ENCODE peak calls at places on chromosome 22, in seven cellular contexts. Y, B, S, N, X, A and M are unnamed samples. For H3K36me3, the result is how much of the 10 kb centered on the place peaks cover.

GRCh38 chr22:47865626-47866025 is 1103.2 kb downstream of the TBC1D22A start:
- DNase-seq in Y (no peak), X (no peak), A (no peak), B (no peak), N (no peak), S (no peak), M (no peak)

GRCh38 chr22:35651085-35651484 is 2.8 kb downstream of the APOL6 start:
- DNase-seq in A (no peak), X (no peak), Y (no peak), S (no peak), N (no peak), B (no peak), M (no peak)

GRCh38 chr22:46373166-46373565 is 37.7 kb downstream of the TRMU start:
- DNase-seq in Y (no peak), B (no peak), A (no peak), N (peak), S (no peak), X (no peak), M (no peak)

GRCh38 chr22:46582281-46582811 is 37.8 kb upstream of the GRAMD4 start:
- DNase-seq in N (peak), X (no peak), Y (no peak), B (no peak), A (peak), S (no peak), M (peak)

GRCh38 chr22:17201285-17201945 is 17.8 kb downstream of the ADA2 start:
- DNase-seq in S (no peak), Y (no peak), A (no peak), B (peak), N (peak), X (no peak), M (no peak)

GRCh38 chr22:43436536-43437267 is 24.9 kb downstream of the MPPED1 start:
- DNase-seq in N (no peak), B (no peak), Y (peak), S (no peak), A (no peak), X (no peak), M (no peak)

GRCh38 chr22:30833328-30833727 is 135.2 kb downstream of the MORC2 start:
- DNase-seq in X (no peak), N (no peak), A (no peak), B (no peak), Y (no peak), S (no peak), M (no peak)

GRCh38 chr22:48488149-48488551 is 1339.5 kb downstream of the BRD1 start:
- DNase-seq in Y (no peak), S (no peak), X (no peak), B (no peak), N (no peak), A (no peak), M (peak)

GRCh38 chr22:50599816-50600454 is 658 bp upstream of the MAPK8IP2 start:
- DNase-seq in A (peak), N (peak), Y (peak), B (no peak), X (no peak), S (no peak), M (no peak)

GRCh38 chr22:35587447-35587870 is 29.7 kb downstream of the MB start:
- DNase-seq in Y (no peak), S (peak), A (no peak), X (peak), B (no peak), N (peak), M (no peak)

GRCh38 chr22:43173566-43173965 is 13.4 kb downstream of the TTLL12 start:
- DNase-seq in Y (no peak), N (no peak), X (no peak), B (no peak), A (no peak), S (no peak), M (no peak)

GRCh38 chr22:48640890-48641771 is 1186.5 kb downstream of the BRD1 start:
- DNase-seq in S (no peak), X (no peak), B (no peak), A (no peak), Y (peak), N (no peak), M (no peak)

GRCh38 chr22:27456696-27457503 is 344.7 kb downstream of the MN1 start:
- DNase-seq in A (no peak), Y (no peak), B (peak), X (no peak), S (no peak), N (no peak), M (no peak)

GRCh38 chr22:27110985-27111451 is 453.6 kb downstream of the MIAT start:
- DNase-seq in Y (no peak), N (peak), A (no peak), X (no peak), S (no peak), B (peak), M (no peak)

DNA sequence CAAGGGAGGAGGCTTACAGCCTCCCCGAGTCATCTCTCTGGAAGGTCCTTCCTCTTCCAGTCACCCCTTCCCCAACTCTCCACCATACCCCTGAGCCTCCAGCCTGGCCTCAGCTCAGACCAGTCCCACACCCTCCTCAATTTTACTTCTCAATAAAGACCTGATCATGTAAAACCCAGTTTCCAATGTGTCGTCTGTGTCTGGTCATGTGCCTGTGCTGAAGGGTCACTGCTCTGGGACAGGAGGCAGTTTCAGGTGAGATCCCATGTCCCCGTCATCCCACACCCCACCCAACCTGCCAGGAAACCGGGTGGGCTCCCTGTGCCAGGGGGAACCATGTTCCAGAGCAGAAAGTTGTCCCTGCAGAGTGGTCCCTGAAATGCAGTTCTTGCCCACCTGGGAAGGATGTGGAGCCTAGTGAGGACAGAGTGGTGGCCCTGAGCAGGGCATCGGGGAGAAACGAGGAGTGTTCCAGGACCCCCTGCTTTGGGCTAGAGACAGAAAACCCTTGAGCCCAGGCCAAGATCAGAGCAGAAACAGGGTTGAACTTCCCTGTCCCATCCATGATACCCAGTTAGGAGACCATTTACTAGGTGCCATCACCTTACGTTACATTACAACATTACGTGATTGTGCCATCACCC is 19.4 kb downstream of the IGLL5 start:
- DNase-seq in Y (no peak), N (no peak), X (no peak), A (no peak), S (no peak), B (no peak), M (no peak)
- TF ChIP-seq POLR2A in Y (no peak), N (no peak), X (no peak), A (no peak), S (no peak), B (no peak), M (no peak)

GRCh38 chr22:29797351-29797750 is 30.2 kb downstream of the UQCR10 start:
- DNase-seq in N (no peak), S (no peak), A (no peak), X (no peak), B (no peak), Y (no peak), M (no peak)
- H3K36me3 ChIP-seq in N (under half), S (under half), A (half or more), X (under half), B (under half), Y (under half), M (under half)

DNA sequence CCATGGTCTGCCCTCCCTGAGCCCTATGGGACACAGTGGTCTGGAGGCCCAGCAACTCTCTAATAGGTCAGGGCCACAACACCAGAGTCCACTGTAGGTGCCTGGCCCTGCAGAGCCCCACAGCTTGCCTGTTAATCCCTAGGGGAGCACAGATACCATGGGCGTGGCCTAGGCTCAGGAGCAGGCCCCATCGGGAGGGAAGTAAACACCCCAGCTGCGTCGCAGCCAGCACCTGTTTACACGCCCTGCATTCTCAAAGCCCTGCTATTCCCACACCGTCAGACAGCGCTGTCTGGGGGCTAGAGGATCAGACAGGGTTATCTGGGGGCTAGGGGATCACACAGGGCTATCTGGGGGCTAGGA is 2.5 kb downstream of the KCTD17 start:
- DNase-seq in N (no peak), B (no peak), X (no peak), Y (no peak), S (no peak), A (no peak), M (no peak)
- H3K4me3 ChIP-seq in N (no peak), B (no peak), X (no peak), Y (no peak), S (no peak), A (no peak), M (no peak)

GRCh38 chr22:41816241-41816640 is 15.8 kb downstream of the CCDC134 start:
- DNase-seq in B (no peak), N (no peak), Y (no peak), X (no peak), S (no peak), A (no peak), M (no peak)

GRCh38 chr22:41818011-41818410 is 14.9 kb upstream of the SREBF2 start:
- DNase-seq in Y (no peak), S (no peak), A (no peak), N (no peak), B (no peak), X (no peak), M (no peak)

GRCh38 chr22:41820447-41820846 is 12.5 kb upstream of the SREBF2 start:
- DNase-seq in N (no peak), S (no peak), X (no peak), Y (no peak), A (no peak), B (no peak), M (no peak)

GRCh38 chr22:41816871-41817270 is 16.0 kb upstream of the SREBF2 start:
- DNase-seq in N (no peak), A (no peak), S (no peak), X (no peak), B (no peak), Y (no peak), M (no peak)

GRCh38 chr22:41818596-41818995 is 14.3 kb upstream of the SREBF2 start:
- DNase-seq in S (no peak), X (no peak), Y (no peak), N (no peak), B (no peak), A (no peak), M (no peak)
- TF ChIP-seq POLR2A in S (no peak), X (no peak), Y (no peak), N (no peak), B (no peak), A (no peak), M (no peak)

GRCh38 chr22:45336971-45337431 is 27.3 kb downstream of the FAM118A start:
- DNase-seq in A (peak), Y (peak), S (peak), N (peak), X (peak), B (no peak), M (peak)

GRCh38 chr22:45335854-45336492 is 26.2 kb downstream of the FAM118A start:
- DNase-seq in N (no peak), S (no peak), Y (no peak), A (no peak), X (no peak), B (no peak), M (no peak)

GRCh38 chr22:45334068-45334467 is 24.3 kb downstream of the FAM118A start:
- DNase-seq in B (no peak), N (no peak), S (no peak), A (no peak), X (no peak), Y (no peak), M (no peak)

GRCh38 chr22:45334528-45334927 is 24.8 kb downstream of the FAM118A start:
- DNase-seq in X (peak), S (no peak), A (no peak), N (no peak), B (no peak), Y (no peak), M (peak)

DNA sequence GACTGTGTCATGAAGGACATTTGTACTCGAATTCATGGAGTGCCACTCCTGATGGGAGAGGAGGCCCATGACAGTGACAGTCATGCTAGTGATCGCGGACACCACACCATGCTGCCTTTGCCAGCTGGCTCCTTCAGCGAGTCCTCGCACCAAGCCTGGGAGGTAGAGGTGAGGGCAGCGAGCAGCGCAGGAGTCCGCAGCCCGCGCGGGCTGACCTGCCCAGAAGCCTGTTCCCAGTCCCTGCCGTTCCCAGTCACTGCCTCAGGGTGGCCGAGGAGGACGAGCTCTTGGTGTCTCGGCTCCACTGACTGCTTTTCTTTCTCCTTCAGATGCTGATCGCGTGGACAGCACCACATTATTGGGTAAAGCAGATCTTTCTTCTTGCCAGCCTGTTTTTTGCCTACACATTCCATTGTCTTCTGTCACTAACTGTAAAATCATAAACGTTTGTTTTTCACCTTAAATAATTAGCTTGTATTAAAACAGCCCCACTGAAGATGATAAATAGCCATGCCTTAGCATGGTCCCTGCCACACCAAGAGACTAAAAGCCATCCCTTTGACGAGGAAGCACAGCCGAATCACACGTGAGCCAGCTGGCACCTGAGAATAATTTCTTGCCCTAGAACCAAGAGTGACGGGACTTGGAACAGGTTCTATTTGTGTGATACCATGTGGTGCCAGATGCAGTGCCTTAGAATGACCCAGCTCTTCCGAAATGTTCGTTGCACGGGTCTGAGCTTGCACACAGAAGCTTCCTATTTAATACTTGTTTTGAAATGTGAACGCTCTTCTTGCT is 25.5 kb downstream of the FAM118A start:
- DNase-seq in X (peak), S (no peak), Y (no peak), N (no peak), B (no peak), A (no peak), M (peak)
- H3K36me3 ChIP-seq in X (under half), S (under half), Y (under half), N (under half), B (half or more), A (under half), M (under half)

DNA sequence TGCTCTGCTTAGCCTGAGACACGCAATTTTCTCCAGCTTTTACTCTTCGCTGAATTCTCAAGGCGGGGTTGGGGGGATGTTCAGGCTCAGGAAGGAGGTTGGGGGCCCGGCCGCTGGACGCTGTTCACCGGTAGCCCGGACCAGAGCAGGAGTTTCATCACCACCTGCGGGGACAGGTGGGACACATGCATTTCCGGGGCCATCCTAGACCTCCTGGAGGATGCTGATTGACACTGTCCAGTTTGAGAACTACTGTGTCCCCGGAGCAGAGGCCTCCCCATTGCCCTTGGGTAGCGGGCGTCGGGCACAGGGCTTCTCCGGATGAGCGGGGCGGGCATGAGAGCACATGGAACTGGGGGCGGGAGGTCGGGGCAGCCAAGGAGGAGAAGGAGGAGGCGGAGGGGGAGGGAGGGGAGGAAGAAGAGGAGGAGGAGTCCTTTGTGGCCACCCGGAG is 144.0 kb upstream of the GRK3 start:
- DNase-seq in A (no peak), B (no peak), N (no peak), Y (no peak), X (no peak), S (no peak), M (no peak)
- H3K4me3 ChIP-seq in A (peak), B (no peak), N (no peak), Y (no peak), X (peak), S (no peak), M (no peak)

GRCh38 chr22:39995346-39996252 is 845 bp downstream of the FAM83F start:
- DNase-seq in S (no peak), X (no peak), Y (peak), A (no peak), N (peak), B (no peak), M (no peak)
- TF ChIP-seq POLR2A in S (no peak), X (no peak), Y (no peak), A (no peak), N (peak), B (no peak), M (no peak)

DNA sequence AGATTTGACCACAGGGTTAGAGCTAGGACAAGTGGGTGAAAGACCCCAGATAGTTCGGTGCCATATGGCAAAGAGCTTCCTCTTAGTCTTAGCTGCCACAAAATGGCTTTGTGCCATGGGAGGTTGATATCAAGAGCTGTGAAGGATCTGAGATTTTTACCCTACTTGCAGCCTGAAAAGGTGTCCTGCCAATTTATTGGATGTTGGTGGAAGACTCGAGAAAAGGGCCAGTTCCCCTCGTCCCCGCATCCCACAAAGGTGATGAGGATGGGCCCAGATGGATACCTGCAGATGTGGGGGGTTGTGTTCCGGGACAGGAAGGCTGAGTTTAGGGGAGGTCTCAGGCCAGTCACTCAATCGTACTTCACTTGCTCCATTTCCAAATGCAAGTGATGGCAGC is 27.2 kb downstream of the YDJC start:
- DNase-seq in B (no peak), Y (no peak), X (no peak), N (no peak), S (no peak), A (no peak), M (no peak)
- H3K36me3 ChIP-seq in B (under half), Y (under half), X (under half), N (under half), S (under half), A (under half), M (under half)